ENCODE peak calls at places on chromosome 13, in six cellular contexts. K is left ventricle myocardium inferior, O is AG04449, G is cardiac muscle cell, Q is AG04450, N is astrocyte of the cerebellum. J is an unnamed sample.

GRCh38 chr13:73497430-73497829 is 438.6 kb downstream of the KLF5 start:
- DNase-seq in K (no peak), O (no peak), G (no peak), Q (no peak), N (no peak), J (no peak)

GRCh38 chr13:114004416-114005205 is 30.7 kb upstream of the C13orf46 start:
- DNase-seq in K (peak), O (no peak), G (peak), Q (no peak), N (no peak), J (peak)

GRCh38 chr13:76884571-76885202 is 1.5 kb downstream of the KCTD12 start:
- DNase-seq in K (no peak), O (no peak), G (peak), Q (no peak), N (no peak), J (peak)

GRCh38 chr13:105918842-105919741 is 616.4 kb downstream of the EFNB2 start:
- DNase-seq in K (no peak), O (no peak), G (peak), Q (no peak), N (peak), J (peak)

GRCh38 chr13:34758628-34759027 is 183.4 kb upstream of the NBEA start:
- DNase-seq in K (no peak), O (no peak), G (no peak), Q (no peak), N (no peak), J (no peak)

GRCh38 chr13:94154362-94154761 is 325.1 kb downstream of the DCT start:
- DNase-seq in K (no peak), O (peak), G (peak), Q (no peak), N (peak), J (peak)

GRCh38 chr13:39034085-39034484 is 3.8 kb downstream of the PROSER1 start:
- DNase-seq in K (no peak), O (no peak), G (no peak), Q (no peak), N (no peak), J (no peak)

GRCh38 chr13:37657134-37657533 is 58.6 kb upstream of the POSTN start:
- DNase-seq in K (no peak), O (no peak), G (peak), Q (no peak), N (peak), J (peak)

GRCh38 chr13:36531746-36532486 is 99.6 kb downstream of the CCNA1 start:
- DNase-seq in K (no peak), O (no peak), G (peak), Q (no peak), N (no peak), J (peak)

GRCh38 chr13:43195112-43195511 is 171.7 kb downstream of the DNAJC15 start:
- DNase-seq in K (no peak), O (no peak), G (no peak), Q (no peak), N (no peak), J (no peak)

GRCh38 chr13:106003651-106004050 is 531.8 kb downstream of the EFNB2 start:
- DNase-seq in K (no peak), O (no peak), G (no peak), Q (no peak), N (no peak), J (no peak)

GRCh38 chr13:42762917-42763316 is 18.5 kb upstream of the FAM216B start:
- DNase-seq in K (no peak), O (no peak), G (peak), Q (peak), N (peak), J (peak)

GRCh38 chr13:111371211-111371610 is 50.8 kb downstream of the TEX29 start:
- DNase-seq in K (no peak), O (no peak), G (peak), Q (no peak), N (no peak), J (peak)

GRCh38 chr13:41411536-41411935 is 45.8 kb upstream of the RGCC start:
- DNase-seq in K (no peak), O (peak), G (peak), Q (peak), N (peak), J (peak)

GRCh38 chr13:34349091-34349722 is 531.3 kb downstream of the RFC3 start:
- DNase-seq in K (peak), O (peak), G (peak), Q (peak), N (peak), J (peak)

GRCh38 chr13:99974296-99974938 is 2.9 kb upstream of the ZIC5 start:
- DNase-seq in K (no peak), O (no peak), G (no peak), Q (no peak), N (no peak), J (no peak)

GRCh38 chr13:43044720-43045301 is 21.4 kb downstream of the DNAJC15 start:
- DNase-seq in K (no peak), O (no peak), G (no peak), Q (no peak), N (no peak), J (no peak)

GRCh38 chr13:41763772-41764171 is 197.1 kb downstream of the VWA8 start:
- DNase-seq in K (no peak), O (no peak), G (no peak), Q (no peak), N (no peak), J (no peak)

GRCh38 chr13:74174810-74175209 is 40.6 kb upstream of the KLF12 start:
- DNase-seq in K (no peak), O (no peak), G (no peak), Q (no peak), N (no peak), J (no peak)

GRCh38 chr13:99610702-99611289 is 109.5 kb downstream of the TM9SF2 start:
- DNase-seq in K (no peak), O (no peak), G (no peak), Q (no peak), N (no peak), J (no peak)

GRCh38 chr13:100875392-100876043 is 200.9 kb upstream of the TMTC4 start:
- DNase-seq in K (no peak), O (peak), G (peak), Q (peak), N (peak), J (peak)

GRCh38 chr13:92843549-92843948 is 383.1 kb upstream of the GPC6 start:
- DNase-seq in K (no peak), O (no peak), G (peak), Q (peak), N (peak), J (peak)

GRCh38 chr13:100854091-100854490 is 179.5 kb upstream of the TMTC4 start:
- DNase-seq in K (no peak), O (no peak), G (no peak), Q (no peak), N (no peak), J (no peak)

GRCh38 chr13:70353096-70353495 is 244.8 kb upstream of the KLHL1 start:
- DNase-seq in K (no peak), O (no peak), G (no peak), Q (no peak), N (no peak), J (peak)

GRCh38 chr13:94073006-94073744 is 406.3 kb downstream of the DCT start:
- DNase-seq in K (no peak), O (peak), G (peak), Q (peak), N (peak), J (peak)

GRCh38 chr13:100491164-100491847 is 97.3 kb downstream of the GGACT start:
- DNase-seq in K (peak), O (no peak), G (peak), Q (no peak), N (peak), J (peak)

GRCh38 chr13:82165396-82166174 is 1716.7 kb downstream of the SLITRK1 start:
- DNase-seq in K (no peak), O (no peak), G (no peak), Q (no peak), N (no peak), J (no peak)

GRCh38 chr13:25207291-25207690 is 35.2 kb upstream of the AMER2 start:
- DNase-seq in K (no peak), O (no peak), G (no peak), Q (no peak), N (no peak), J (no peak)

GRCh38 chr13:113857531-113858195 is 6.2 kb downstream of the GAS6 start:
- DNase-seq in K (no peak), O (no peak), G (no peak), Q (no peak), N (no peak), J (no peak)

GRCh38 chr13:49733181-49733951 is 42.1 kb upstream of the EBPL start:
- DNase-seq in K (no peak), O (no peak), G (peak), Q (no peak), N (no peak), J (peak)
- H3K4me3 ChIP-seq in K (no peak), O (no peak), G (no peak), Q (no peak), N (no peak), J (no peak)

GRCh38 chr13:75359266-75359665 is 122.7 kb downstream of the TBC1D4 start:
- DNase-seq in K (no peak), O (peak), G (peak), Q (peak), N (peak), J (peak)

GRCh38 chr13:75360170-75360569 is 121.8 kb downstream of the TBC1D4 start:
- DNase-seq in K (no peak), O (no peak), G (no peak), Q (no peak), N (no peak), J (no peak)

GRCh38 chr13:75355609-75356008 is 126.4 kb downstream of the TBC1D4 start:
- DNase-seq in K (no peak), O (no peak), G (no peak), Q (no peak), N (no peak), J (no peak)

GRCh38 chr13:75356426-75356825 is 125.5 kb downstream of the TBC1D4 start:
- DNase-seq in K (no peak), O (no peak), G (no peak), Q (no peak), N (no peak), J (peak)

GRCh38 chr13:75357576-75358295 is 124.2 kb downstream of the TBC1D4 start:
- DNase-seq in K (no peak), O (no peak), G (peak), Q (no peak), N (no peak), J (peak)
- TF ChIP-seq CTCF in K (peak), O (peak), G (peak), Q (peak), N (peak), J (peak)

DNA sequence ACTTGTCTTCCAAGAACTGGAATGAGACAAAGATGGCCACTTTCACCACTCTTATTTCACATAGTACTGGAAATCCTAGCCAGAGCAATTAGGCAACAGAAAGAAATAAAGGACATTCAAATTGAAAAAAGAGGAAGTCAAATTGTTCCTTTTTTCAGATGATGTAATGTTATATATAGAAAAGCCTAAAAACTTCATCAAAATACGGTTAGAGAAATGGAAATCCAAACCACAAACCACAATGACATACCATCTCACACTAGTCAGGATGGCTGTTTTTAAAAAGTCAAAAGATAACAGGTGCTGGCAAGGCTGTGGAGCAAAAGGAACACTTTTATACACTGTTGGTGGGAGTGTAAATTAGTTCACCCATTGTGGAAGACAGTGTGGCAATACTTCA is 113.3 kb upstream of the SPRY2 start:
- DNase-seq in K (no peak), O (no peak), G (peak), Q (no peak), N (peak), J (peak)
- H3K4me3 ChIP-seq in K (no peak), O (no peak), G (no peak), Q (no peak), N (no peak), J (no peak)

GRCh38 chr13:30792257-30793000 is 57.1 kb downstream of the ALOX5AP start:
- DNase-seq in K (peak), O (peak), G (peak), Q (peak), N (peak), J (peak)
- TF ChIP-seq CTCF in K (peak), O (peak), G (peak), Q (peak), N (peak), J (peak)

GRCh38 chr13:52848455-52849190 is at the start of gene PCDH8:
- DNase-seq in K (no peak), O (no peak), G (peak), Q (no peak), N (no peak), J (no peak)
- H3K4me3 ChIP-seq in K (no peak), O (no peak), G (peak), Q (no peak), N (no peak), J (no peak)

GRCh38 chr13:98585946-98586345 is 9.0 kb upstream of the STK24 start:
- DNase-seq in K (no peak), O (no peak), G (no peak), Q (no peak), N (no peak), J (no peak)

GRCh38 chr13:98586400-98587144 is 9.7 kb upstream of the STK24 start:
- DNase-seq in K (no peak), O (no peak), G (no peak), Q (no peak), N (no peak), J (no peak)

GRCh38 chr13:98585398-98585754 is 8.5 kb upstream of the STK24 start:
- DNase-seq in K (no peak), O (no peak), G (no peak), Q (no peak), N (no peak), J (no peak)

GRCh38 chr13:98582947-98583346 is 6.0 kb upstream of the STK24 start:
- DNase-seq in K (no peak), O (no peak), G (no peak), Q (no peak), N (no peak), J (no peak)

DNA sequence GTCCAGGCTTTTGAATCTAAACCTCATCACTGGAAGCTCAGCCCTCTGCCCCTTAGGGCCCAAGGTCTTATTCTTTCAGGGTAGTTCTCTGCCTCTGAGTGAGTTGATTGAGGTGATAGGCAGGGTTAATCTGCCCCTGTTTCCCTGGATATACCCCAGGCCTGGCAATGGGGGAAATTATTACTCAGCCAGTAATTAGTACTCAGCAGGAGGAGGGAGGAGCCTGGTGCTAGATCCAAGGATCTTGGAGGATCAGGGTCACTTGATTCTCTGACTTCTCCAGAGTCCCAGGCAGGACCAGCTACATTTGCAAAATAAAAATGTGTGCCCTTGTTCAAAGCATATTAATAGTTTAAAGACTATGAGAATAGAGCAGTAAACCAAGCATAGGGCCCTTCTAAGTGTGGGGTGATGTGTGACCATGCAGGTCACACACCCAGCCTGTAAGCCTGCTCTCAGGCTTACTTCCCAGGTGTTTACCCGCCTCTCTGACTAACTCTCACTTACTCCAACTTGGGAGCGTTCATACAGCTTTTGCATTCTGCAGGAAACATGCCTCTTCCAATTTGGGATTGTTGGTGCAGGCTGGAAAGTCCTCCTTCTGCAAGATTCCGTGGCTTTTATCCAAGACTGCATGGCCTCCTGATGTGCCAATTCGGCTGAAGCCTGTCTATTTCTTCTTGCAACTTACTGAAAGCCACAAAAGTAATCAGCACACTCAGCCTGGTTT is 7.9 kb upstream of the STK24 start:
- DNase-seq in K (no peak), O (no peak), G (no peak), Q (no peak), N (no peak), J (peak)
- TF ChIP-seq CTCF in K (no peak), O (no peak), G (no peak), Q (no peak), N (no peak), J (no peak)

GRCh38 chr13:48446454-48446853 is 33.5 kb upstream of the LPAR6 start:
- DNase-seq in K (no peak), O (no peak), G (peak), Q (peak), N (peak), J (peak)
- H3K4me3 ChIP-seq in K (no peak), O (no peak), G (no peak), Q (no peak), N (no peak), J (no peak)

J was measured in choroid plexus epithelial cell.